ENCODE peak calls at places on chromosome 17, in four cellular contexts. M, H, F and A are unnamed samples.

GRCh38 chr17:57662644-57663308 is 82.3 kb downstream of the CCDC182 start:
- DNase-seq in H (peak), F (no peak), M (peak), A (no peak)

GRCh38 chr17:41717408-41718286 is 5.5 kb downstream of the GAST start:
- DNase-seq in M (peak), H (no peak), F (no peak), A (no peak)

GRCh38 chr17:49972486-49973270 is 3.7 kb downstream of the DLX4 start:
- DNase-seq in M (no peak), H (no peak), F (no peak), A (no peak)

GRCh38 chr17:63824362-63824761 is 2.9 kb upstream of the PSMC5 start:
- DNase-seq in H (no peak), M (no peak), F (no peak), A (no peak)

GRCh38 chr17:39757931-39758873 is 20.5 kb downstream of the GRB7 start:
- DNase-seq in H (no peak), F (no peak), M (no peak), A (peak)

GRCh38 chr17:49836111-49837030 is 11.5 kb downstream of the TAC4 start:
- DNase-seq in M (peak), H (peak), F (no peak), A (no peak)

GRCh38 chr17:17538417-17539391 is 42.5 kb upstream of the RASD1 start:
- DNase-seq in F (no peak), H (no peak), M (peak), A (no peak)

GRCh38 chr17:58172369-58173071 is 5.7 kb downstream of the OR4D2 start:
- DNase-seq in H (peak), F (no peak), M (peak), A (no peak)

GRCh38 chr17:29299031-29299430 is 5.1 kb upstream of the NUFIP2 start:
- DNase-seq in M (no peak), F (no peak), H (no peak), A (no peak)

GRCh38 chr17:61000911-61001310 is 323.3 kb downstream of the BCAS3 start:
- DNase-seq in F (no peak), H (peak), M (peak), A (no peak)

GRCh38 chr17:45332989-45333701 is 16.3 kb upstream of the MAP3K14 start:
- DNase-seq in M (no peak), H (no peak), F (no peak), A (no peak)

GRCh38 chr17:18191071-18191667 is 7.5 kb downstream of the ALKBH5 start:
- DNase-seq in F (no peak), M (no peak), H (no peak), A (no peak)

GRCh38 chr17:45120558-45120957 is 11.8 kb downstream of the PLCD3 start:
- DNase-seq in F (no peak), H (no peak), M (no peak), A (no peak)

GRCh38 chr17:61805399-61805798 is 57.9 kb downstream of the BRIP1 start:
- DNase-seq in H (peak), M (peak), F (no peak), A (no peak)

GRCh38 chr17:14068542-14069250 is 608 bp upstream of the COX10 start:
- DNase-seq in H (no peak), M (no peak), F (no peak), A (no peak)

GRCh38 chr17:27631897-27632725 is 1.1 kb downstream of the LGALS9 start:
- DNase-seq in M (no peak), H (no peak), F (no peak), A (no peak)

GRCh38 chr17:62827722-62828498 is 19.8 kb upstream of the MARCHF10 start:
- DNase-seq in H (peak), F (no peak), M (peak), A (no peak)

GRCh38 chr17:850828-851759 is 68.9 kb downstream of the MRM3 start:
- DNase-seq in F (no peak), H (peak), M (peak), A (no peak)

GRCh38 chr17:40304464-40304863 is 4.5 kb upstream of the RARA start:
- DNase-seq in M (peak), F (no peak), H (no peak), A (no peak)

GRCh38 chr17:31524926-31525800 is 133.7 kb downstream of the RAB11FIP4 start:
- DNase-seq in H (peak), F (peak), M (peak), A (peak)

GRCh38 chr17:43825567-43825966 is 7.4 kb downstream of the MPP3 start:
- DNase-seq in H (no peak), M (no peak), F (no peak), A (no peak)

GRCh38 chr17:78624461-78625216 is 47.4 kb upstream of the DNAH17 start:
- DNase-seq in M (no peak), F (no peak), H (no peak), A (no peak)

GRCh38 chr17:37813753-37814152 is 68.9 kb upstream of the HNF1B start:
- DNase-seq in M (peak), H (peak), F (no peak), A (no peak)

GRCh38 chr17:35212668-35213067 is 18.5 kb upstream of the SLC35G3 start:
- DNase-seq in H (no peak), F (no peak), M (no peak), A (no peak)

GRCh38 chr17:33562792-33563191 is 269.7 kb upstream of the ASIC2 start:
- DNase-seq in F (no peak), M (no peak), H (no peak), A (no peak)

GRCh38 chr17:49814781-49815496 is 26.5 kb downstream of the KAT7 start:
- DNase-seq in M (no peak), F (no peak), H (no peak), A (no peak)

GRCh38 chr17:16215002-16215272 is 397 bp downstream of the NCOR1 start:
- DNase-seq in H (no peak), M (no peak), F (peak), A (no peak)

GRCh38 chr17:50634123-50634914 is at the start of gene ABCC3:
- DNase-seq in M (no peak), H (no peak), F (no peak), A (no peak)

GRCh38 chr17:21218101-21218500 is 4.1 kb upstream of the TMEM11 start:
- DNase-seq in H (peak), F (no peak), M (no peak), A (no peak)

GRCh38 chr17:69427486-69428197 is 13.1 kb downstream of the MAP2K6 start:
- DNase-seq in H (no peak), M (no peak), F (no peak), A (no peak)

GRCh38 chr17:80372922-80373570 is 41.9 kb upstream of the ENDOV start:
- DNase-seq in H (no peak), M (no peak), F (no peak), A (no peak)
- TF ChIP-seq CTCF in H (no peak), M (no peak), F (no peak), A (no peak)

GRCh38 chr17:65457635-65458257 is 103.7 kb downstream of the AXIN2 start:
- DNase-seq in M (no peak), F (no peak), H (no peak), A (no peak)

GRCh38 chr17:65457183-65457582 is 104.3 kb downstream of the AXIN2 start:
- DNase-seq in H (no peak), M (no peak), F (no peak), A (no peak)

GRCh38 chr17:65456368-65457151 is 104.9 kb downstream of the AXIN2 start:
- DNase-seq in H (no peak), F (no peak), M (no peak), A (no peak)

GRCh38 chr17:65455154-65455971 is 106.1 kb downstream of the AXIN2 start:
- DNase-seq in H (no peak), F (no peak), M (no peak), A (no peak)

DNA sequence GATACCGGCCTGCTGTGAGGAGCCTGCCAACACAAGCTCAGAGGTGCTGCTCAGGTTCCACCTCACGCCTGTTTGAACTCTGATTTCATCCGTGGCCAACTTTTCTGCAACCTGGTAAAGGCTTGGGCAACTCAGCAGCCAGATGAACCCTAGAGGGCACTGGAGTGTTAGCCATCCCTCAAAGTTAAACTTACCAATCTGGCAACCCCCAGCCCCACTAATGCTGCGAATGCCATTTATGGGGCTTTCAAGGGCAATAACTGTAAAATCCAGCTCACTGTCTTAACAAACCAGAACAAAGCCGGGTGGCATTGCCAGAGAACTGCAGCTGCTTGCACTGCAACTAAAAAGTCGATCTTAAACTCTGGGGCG is 105.5 kb downstream of the AXIN2 start:
- DNase-seq in F (no peak), H (no peak), M (peak), A (no peak)
- TF ChIP-seq CTCF in F (no peak), H (peak), M (peak), A (no peak)

DNA sequence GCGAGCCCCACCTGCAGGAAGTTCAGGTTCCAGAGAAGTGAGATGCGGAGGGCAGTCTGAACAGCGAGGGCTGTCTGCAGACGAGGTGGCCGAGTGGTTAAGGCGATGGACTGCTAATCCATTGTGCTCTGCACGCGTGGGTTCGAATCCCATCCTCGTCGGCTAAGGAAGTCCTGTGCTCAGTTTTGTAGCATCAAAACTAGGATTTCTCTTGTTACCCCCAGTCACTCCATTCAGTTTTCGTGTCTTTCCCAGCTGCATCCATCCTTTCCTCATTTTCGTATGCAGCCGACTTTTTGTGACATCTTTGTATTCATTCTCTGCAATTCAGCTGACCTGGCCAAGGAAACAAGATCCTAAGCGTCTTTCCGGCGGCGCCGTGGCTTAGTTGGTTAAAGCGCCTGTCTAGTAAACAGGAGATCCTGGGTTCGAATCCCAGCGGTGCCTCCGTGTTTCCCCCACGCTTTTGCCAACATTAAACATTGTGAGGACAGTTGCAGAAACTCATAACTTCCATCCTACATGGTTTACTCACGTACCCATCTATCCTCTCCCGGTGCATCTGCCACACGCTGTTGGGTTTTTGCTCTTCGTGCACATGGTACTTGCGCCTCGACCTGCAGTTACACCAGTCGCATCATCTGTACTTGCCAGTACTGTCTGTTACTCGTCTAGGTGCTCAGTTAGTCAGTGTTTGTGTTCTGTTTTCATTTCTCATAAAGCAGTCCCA is 3.0 kb downstream of the BORCS6 start:
- DNase-seq in M (peak), F (peak), H (peak), A (peak)
- TF ChIP-seq CTCF in M (peak), F (peak), H (peak), A (peak)

GRCh38 chr17:82961366-82962162 is 117.8 kb upstream of the METRNL start:
- DNase-seq in F (no peak), H (no peak), M (no peak), A (no peak)

GRCh38 chr17:82962163-82962720 is 117.2 kb upstream of the METRNL start:
- DNase-seq in H (no peak), M (peak), F (no peak), A (peak)

GRCh38 chr17:82959242-82959930 is 119.6 kb upstream of the ZNF750 start:
- DNase-seq in M (no peak), H (no peak), F (no peak), A (peak)

GRCh38 chr17:82959990-82960418 is 119.4 kb upstream of the METRNL start:
- DNase-seq in M (no peak), H (no peak), F (no peak), A (peak)

GRCh38 chr17:82960419-82961271 is 118.8 kb upstream of the METRNL start:
- DNase-seq in M (no peak), H (no peak), F (no peak), A (no peak)
- TF ChIP-seq CTCF in M (no peak), H (no peak), F (no peak), A (no peak)

GRCh38 chr17:72056727-72057290 is 64.0 kb upstream of the SOX9 start:
- DNase-seq in H (no peak), M (no peak), F (no peak), A (no peak)

GRCh38 chr17:72063262-72063661 is 57.6 kb upstream of the SOX9 start:
- DNase-seq in H (no peak), M (no peak), F (no peak), A (no peak)

GRCh38 chr17:72056155-72056554 is 64.7 kb upstream of the SOX9 start:
- DNase-seq in F (no peak), M (no peak), H (no peak), A (no peak)

GRCh38 chr17:72063756-72064461 is 56.9 kb upstream of the SOX9 start:
- DNase-seq in F (no peak), H (no peak), M (no peak), A (no peak)

DNA sequence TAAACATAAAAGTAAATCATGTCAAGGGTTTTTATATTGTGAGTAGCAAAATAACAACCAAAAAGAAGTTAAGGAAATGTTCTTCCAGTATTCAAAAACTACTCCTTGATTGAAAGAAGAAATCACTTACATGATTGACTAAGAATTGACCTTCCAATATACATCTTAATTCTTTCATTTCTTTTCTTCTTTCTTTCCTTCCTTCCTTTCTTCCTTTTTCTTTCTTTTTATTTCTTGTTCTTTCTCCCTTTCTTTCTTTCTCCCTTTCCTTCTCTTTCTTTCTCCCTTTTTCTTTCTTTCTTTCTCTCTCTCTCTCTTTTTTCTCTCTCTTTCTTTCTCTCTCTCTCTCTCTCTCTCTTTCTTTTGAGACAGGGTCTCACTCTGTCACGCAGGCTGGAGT is 60.7 kb upstream of the SOX9 start:
- DNase-seq in F (no peak), H (no peak), M (no peak), A (no peak)
- TF ChIP-seq CTCF in F (no peak), H (no peak), M (no peak), A (no peak)

DNA sequence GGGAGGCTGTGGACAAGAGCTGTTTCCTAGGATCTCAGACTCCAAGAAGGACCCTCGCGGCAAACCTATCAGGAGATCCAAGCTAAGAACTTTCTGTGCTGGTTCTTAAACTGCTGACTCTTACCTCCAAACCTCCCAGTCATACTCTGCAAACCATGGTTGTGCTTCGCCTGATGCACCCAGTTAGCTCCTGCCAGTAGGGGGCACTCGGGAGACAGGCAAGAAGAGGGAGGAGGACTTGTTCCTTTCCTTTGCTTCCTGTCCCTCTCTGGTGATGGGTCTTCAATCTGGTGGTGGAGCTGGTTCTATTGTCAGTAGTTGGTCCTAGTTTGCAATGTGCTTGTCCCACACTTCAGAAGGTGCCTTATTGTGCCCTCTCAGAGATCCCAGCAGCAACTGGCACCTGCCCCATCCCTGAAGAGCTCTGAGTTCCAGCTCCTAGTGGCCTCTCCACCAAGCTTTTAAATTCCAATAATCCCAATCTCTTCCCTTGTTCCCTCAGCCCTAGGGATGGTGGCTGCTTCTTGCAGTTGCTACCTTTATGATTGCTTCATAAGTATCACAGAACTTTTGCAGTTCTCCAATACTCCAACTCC is 113.5 kb upstream of the RPL38 start:
- DNase-seq in M (no peak), H (peak), F (no peak), A (peak)
- TF ChIP-seq CTCF in M (peak), H (peak), F (no peak), A (peak)

GRCh38 chr17:6893382-6894205 is 62.1 kb upstream of the TEKT1 start:
- DNase-seq in H (no peak), F (no peak), M (no peak), A (no peak)

DNA sequence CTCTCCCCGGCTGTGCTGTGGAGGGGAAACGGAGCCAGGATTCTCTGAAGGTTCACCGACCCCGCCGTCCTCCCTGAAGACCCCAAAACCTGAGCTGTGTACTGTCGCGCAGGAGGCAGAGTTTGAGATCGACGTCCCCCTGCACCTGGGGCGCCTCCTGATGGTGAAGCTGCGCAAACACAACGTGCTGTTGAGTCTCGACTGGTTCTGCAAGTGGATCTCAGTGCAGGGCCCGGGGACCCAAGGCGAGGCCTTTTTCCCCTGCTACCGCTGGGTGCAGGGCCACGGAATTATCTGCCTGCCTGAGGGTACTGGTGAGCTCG is 62.6 kb upstream of the TEKT1 start:
- DNase-seq in M (no peak), F (no peak), H (no peak), A (no peak)
- TF ChIP-seq CTCF in M (peak), F (peak), H (peak), A (no peak)

GRCh38 chr17:55750750-55751641 is at the start of gene PCTP:
- DNase-seq in F (peak), M (peak), H (peak), A (peak)
- TF ChIP-seq CTCF in F (no peak), M (peak), H (peak), A (no peak)

GRCh38 chr17:79909121-79909520 is 69.9 kb upstream of the CBX4 start:
- DNase-seq in M (no peak), F (no peak), H (no peak), A (no peak)

GRCh38 chr17:79907855-79908254 is 68.6 kb upstream of the CBX4 start:
- DNase-seq in M (peak), H (peak), F (no peak), A (no peak)

GRCh38 chr17:79904865-79905264 is 65.6 kb upstream of the CBX4 start:
- DNase-seq in H (no peak), F (no peak), M (no peak), A (no peak)

GRCh38 chr17:79907217-79907715 is 68.0 kb upstream of the CBX4 start:
- DNase-seq in H (no peak), F (no peak), M (no peak), A (no peak)

GRCh38 chr17:79905832-79906231 is 66.6 kb upstream of the CBX4 start:
- DNase-seq in M (no peak), H (peak), F (no peak), A (no peak)
- TF ChIP-seq CTCF in M (no peak), H (peak), F (no peak), A (no peak)

GRCh38 chr17:80394629-80395216 is 20.2 kb upstream of the ENDOV start:
- DNase-seq in H (no peak), F (no peak), M (no peak), A (no peak)

GRCh38 chr17:80395402-80396151 is 19.4 kb upstream of the ENDOV start:
- DNase-seq in M (no peak), H (no peak), F (no peak), A (no peak)

GRCh38 chr17:80393961-80394360 is 21.0 kb upstream of the ENDOV start:
- DNase-seq in M (no peak), F (no peak), H (no peak), A (no peak)

GRCh38 chr17:80396680-80397387 is 18.1 kb upstream of the ENDOV start:
- DNase-seq in H (no peak), F (no peak), M (no peak), A (no peak)

GRCh38 chr17:80393491-80393890 is 21.5 kb upstream of the ENDOV start:
- DNase-seq in H (no peak), F (no peak), M (no peak), A (no peak)
- TF ChIP-seq CTCF in H (no peak), F (no peak), M (no peak), A (no peak)